ENCODE peak calls at places on chromosomes 2 and 18, in nine cellular contexts. One of them, this sample, is unnamed.

GRCh38 chr2:150060341-150060740 is 427.1 kb downstream of the RND3 start:
- DNase-seq in SHP77 treated with DMSO at 0.1 percent for 48 hours: no peak
- DNase-seq in stimulated activated CD4-positive, alpha-beta T cell treated with anti-CD3 and anti-CD28 coated beads, TNF-alpha, amount 100 ng/mL, for 24 hours: no peak
- DNase-seq in HTR-8/SVneo: no peak
- DNase-seq in activated CD4-positive, alpha-beta T cell treated with anti-CD3 and anti-CD28 coated beads, Interleukin-2, amount 50 U/mL, for 24 hours: no peak
- DNase-seq in SK-N-DZ: no peak
- DNase-seq in mucosa of descending colon: no peak
- DNase-seq in brain pericyte: no peak
- DNase-seq in amniotic epithelial cell: peak; percentile 9
- DNase-seq in this sample: no peak

GRCh38 chr2:157895531-157895930 is 19.4 kb upstream of the ACVR1 start:
- DNase-seq in SHP77 treated with DMSO at 0.1 percent for 48 hours: no peak
- DNase-seq in stimulated activated CD4-positive, alpha-beta T cell treated with anti-CD3 and anti-CD28 coated beads, TNF-alpha, amount 100 ng/mL, for 24 hours: no peak
- DNase-seq in HTR-8/SVneo: no peak
- DNase-seq in activated CD4-positive, alpha-beta T cell treated with anti-CD3 and anti-CD28 coated beads, Interleukin-2, amount 50 U/mL, for 24 hours: no peak
- DNase-seq in SK-N-DZ: no peak
- DNase-seq in mucosa of descending colon: no peak
- DNase-seq in brain pericyte: no peak
- DNase-seq in amniotic epithelial cell: peak; percentile 29
- DNase-seq in this sample: no peak

GRCh38 chr2:112724611-112725525 is 4.0 kb downstream of the NT5DC4 start:
- DNase-seq in SHP77 treated with DMSO at 0.1 percent for 48 hours: no peak
- DNase-seq in stimulated activated CD4-positive, alpha-beta T cell treated with anti-CD3 and anti-CD28 coated beads, TNF-alpha, amount 100 ng/mL, for 24 hours: no peak
- DNase-seq in HTR-8/SVneo: peak; percentile 57
- DNase-seq in activated CD4-positive, alpha-beta T cell treated with anti-CD3 and anti-CD28 coated beads, Interleukin-2, amount 50 U/mL, for 24 hours: no peak
- DNase-seq in SK-N-DZ: peak; percentile 29
- DNase-seq in mucosa of descending colon: no peak
- DNase-seq in brain pericyte: no peak
- DNase-seq in amniotic epithelial cell: peak; percentile 27
- DNase-seq in this sample: peak; percentile 90

GRCh38 chr2:201008000-201008829 is 44.8 kb upstream of the ORC2 start:
- DNase-seq in SHP77 treated with DMSO at 0.1 percent for 48 hours: no peak
- DNase-seq in stimulated activated CD4-positive, alpha-beta T cell treated with anti-CD3 and anti-CD28 coated beads, TNF-alpha, amount 100 ng/mL, for 24 hours: no peak
- DNase-seq in HTR-8/SVneo: no peak
- DNase-seq in activated CD4-positive, alpha-beta T cell treated with anti-CD3 and anti-CD28 coated beads, Interleukin-2, amount 50 U/mL, for 24 hours: no peak
- DNase-seq in SK-N-DZ: no peak
- DNase-seq in mucosa of descending colon: peak; percentile 16
- DNase-seq in brain pericyte: no peak
- DNase-seq in amniotic epithelial cell: no peak
- DNase-seq in this sample: no peak

GRCh38 chr2:99880148-99880983 is 262.0 kb downstream of the AFF3 start:
- DNase-seq in SHP77 treated with DMSO at 0.1 percent for 48 hours: no peak
- DNase-seq in stimulated activated CD4-positive, alpha-beta T cell treated with anti-CD3 and anti-CD28 coated beads, TNF-alpha, amount 100 ng/mL, for 24 hours: no peak
- DNase-seq in HTR-8/SVneo: peak; percentile 57
- DNase-seq in activated CD4-positive, alpha-beta T cell treated with anti-CD3 and anti-CD28 coated beads, Interleukin-2, amount 50 U/mL, for 24 hours: no peak
- DNase-seq in SK-N-DZ: peak; percentile 19
- DNase-seq in mucosa of descending colon: no peak
- DNase-seq in brain pericyte: no peak
- DNase-seq in amniotic epithelial cell: peak; percentile 96
- DNase-seq in this sample: no peak

GRCh38 chr2:6470518-6470917 is 395.2 kb downstream of the CMPK2 start:
- DNase-seq in SHP77 treated with DMSO at 0.1 percent for 48 hours: no peak
- DNase-seq in stimulated activated CD4-positive, alpha-beta T cell treated with anti-CD3 and anti-CD28 coated beads, TNF-alpha, amount 100 ng/mL, for 24 hours: no peak
- DNase-seq in HTR-8/SVneo: no peak
- DNase-seq in activated CD4-positive, alpha-beta T cell treated with anti-CD3 and anti-CD28 coated beads, Interleukin-2, amount 50 U/mL, for 24 hours: no peak
- DNase-seq in SK-N-DZ: no peak
- DNase-seq in mucosa of descending colon: no peak
- DNase-seq in brain pericyte: no peak
- DNase-seq in amniotic epithelial cell: no peak
- DNase-seq in this sample: no peak

GRCh38 chr2:6800553-6800952 is 65.2 kb downstream of the CMPK2 start:
- DNase-seq in SHP77 treated with DMSO at 0.1 percent for 48 hours: no peak
- DNase-seq in stimulated activated CD4-positive, alpha-beta T cell treated with anti-CD3 and anti-CD28 coated beads, TNF-alpha, amount 100 ng/mL, for 24 hours: no peak
- DNase-seq in HTR-8/SVneo: no peak
- DNase-seq in activated CD4-positive, alpha-beta T cell treated with anti-CD3 and anti-CD28 coated beads, Interleukin-2, amount 50 U/mL, for 24 hours: no peak
- DNase-seq in SK-N-DZ: no peak
- DNase-seq in mucosa of descending colon: no peak
- DNase-seq in brain pericyte: no peak
- DNase-seq in amniotic epithelial cell: peak; percentile 20
- DNase-seq in this sample: no peak

GRCh38 chr18:8800445-8800844 is 95.1 kb downstream of the MTCL1 start:
- DNase-seq in SHP77 treated with DMSO at 0.1 percent for 48 hours: no peak
- DNase-seq in stimulated activated CD4-positive, alpha-beta T cell treated with anti-CD3 and anti-CD28 coated beads, TNF-alpha, amount 100 ng/mL, for 24 hours: no peak
- DNase-seq in HTR-8/SVneo: peak; percentile 75
- DNase-seq in activated CD4-positive, alpha-beta T cell treated with anti-CD3 and anti-CD28 coated beads, Interleukin-2, amount 50 U/mL, for 24 hours: no peak
- DNase-seq in SK-N-DZ: no peak
- DNase-seq in mucosa of descending colon: no peak
- DNase-seq in brain pericyte: no peak
- DNase-seq in amniotic epithelial cell: peak; percentile 99
- DNase-seq in this sample: no peak

GRCh38 chr2:112646791-112647720 is 1.3 kb downstream of the SLC20A1 start:
- DNase-seq in SHP77 treated with DMSO at 0.1 percent for 48 hours: no peak
- DNase-seq in stimulated activated CD4-positive, alpha-beta T cell treated with anti-CD3 and anti-CD28 coated beads, TNF-alpha, amount 100 ng/mL, for 24 hours: no peak
- DNase-seq in HTR-8/SVneo: no peak
- DNase-seq in activated CD4-positive, alpha-beta T cell treated with anti-CD3 and anti-CD28 coated beads, Interleukin-2, amount 50 U/mL, for 24 hours: no peak
- DNase-seq in SK-N-DZ: peak; percentile 39
- DNase-seq in mucosa of descending colon: peak; percentile 37
- DNase-seq in brain pericyte: no peak
- DNase-seq in amniotic epithelial cell: no peak
- DNase-seq in this sample: no peak

GRCh38 chr2:152098798-152099654 is at the start of gene CACNB4:
- DNase-seq in SHP77 treated with DMSO at 0.1 percent for 48 hours: no peak
- DNase-seq in stimulated activated CD4-positive, alpha-beta T cell treated with anti-CD3 and anti-CD28 coated beads, TNF-alpha, amount 100 ng/mL, for 24 hours: no peak
- DNase-seq in HTR-8/SVneo: peak; percentile 12
- DNase-seq in activated CD4-positive, alpha-beta T cell treated with anti-CD3 and anti-CD28 coated beads, Interleukin-2, amount 50 U/mL, for 24 hours: no peak
- DNase-seq in SK-N-DZ: peak; percentile 70
- DNase-seq in mucosa of descending colon: peak; percentile 10
- DNase-seq in brain pericyte: no peak
- DNase-seq in amniotic epithelial cell: peak; percentile 2
- DNase-seq in this sample: no peak

GRCh38 chr2:39648574-39648973 is 17.1 kb upstream of the TMEM178A start:
- DNase-seq in SHP77 treated with DMSO at 0.1 percent for 48 hours: no peak
- DNase-seq in stimulated activated CD4-positive, alpha-beta T cell treated with anti-CD3 and anti-CD28 coated beads, TNF-alpha, amount 100 ng/mL, for 24 hours: no peak
- DNase-seq in HTR-8/SVneo: no peak
- DNase-seq in activated CD4-positive, alpha-beta T cell treated with anti-CD3 and anti-CD28 coated beads, Interleukin-2, amount 50 U/mL, for 24 hours: no peak
- DNase-seq in SK-N-DZ: no peak
- DNase-seq in mucosa of descending colon: no peak
- DNase-seq in brain pericyte: no peak
- DNase-seq in amniotic epithelial cell: no peak
- DNase-seq in this sample: no peak

This sample was measured in esophagus muscularis mucosa.